ENCODE peak calls at places on chromosome 22, in nine cellular contexts. One of them, this sample, is unnamed.
A peak's percentile ranks its signal among the peaks of the same experiment; 100 is the strongest.

GRCh38 chr22:49238181-49239141 is 589.2 kb downstream of the BRD1 start:
- DNase-seq in T1000: no peak
- DNase-seq in endothelial cell: no peak
- DNase-seq in body of pancreas: no peak
- DNase-seq in stimulated activated CD4-positive, alpha-beta T cell treated with anti-CD3 and anti-CD28 coated beads, Interleukin-12 subunit alpha, Interleukin-12 subunit beta, amount 100 ng/mL, for 24 hours: no peak
- DNase-seq in SW 1271: no peak
- DNase-seq in non-pigmented ciliary epithelial cell: no peak
- DNase-seq in cerebellar nuclear complex: no peak
- DNase-seq in suprapubic skin: peak; percentile 32
- DNase-seq in this sample: no peak

GRCh38 chr22:50139843-50140415 is 30.6 kb upstream of the PANX2 start:
- DNase-seq in SW 1271: no peak
- DNase-seq in endothelial cell: no peak
- DNase-seq in stimulated activated CD4-positive, alpha-beta T cell treated with anti-CD3 and anti-CD28 coated beads, Interleukin-12 subunit alpha, Interleukin-12 subunit beta, amount 100 ng/mL, for 24 hours: no peak
- DNase-seq in T1000: no peak
- DNase-seq in suprapubic skin: no peak
- DNase-seq in non-pigmented ciliary epithelial cell: no peak
- DNase-seq in cerebellar nuclear complex: no peak
- DNase-seq in body of pancreas: no peak
- DNase-seq in this sample: no peak

GRCh38 chr22:37420656-37421467 is 6.4 kb downstream of the ELFN2 start:
- DNase-seq in non-pigmented ciliary epithelial cell: no peak
- DNase-seq in T1000: no peak
- DNase-seq in cerebellar nuclear complex: no peak
- DNase-seq in SW 1271: no peak
- DNase-seq in endothelial cell: no peak
- DNase-seq in body of pancreas: peak; percentile 17
- DNase-seq in stimulated activated CD4-positive, alpha-beta T cell treated with anti-CD3 and anti-CD28 coated beads, Interleukin-12 subunit alpha, Interleukin-12 subunit beta, amount 100 ng/mL, for 24 hours: no peak
- DNase-seq in suprapubic skin: no peak
- DNase-seq in this sample: no peak

GRCh38 chr22:22243033-22243680 is 1.4 kb upstream of the VPREB1 start:
- DNase-seq in suprapubic skin: no peak
- DNase-seq in endothelial cell: no peak
- DNase-seq in cerebellar nuclear complex: no peak
- DNase-seq in body of pancreas: no peak
- DNase-seq in SW 1271: no peak
- DNase-seq in T1000: no peak
- DNase-seq in non-pigmented ciliary epithelial cell: no peak
- DNase-seq in stimulated activated CD4-positive, alpha-beta T cell treated with anti-CD3 and anti-CD28 coated beads, Interleukin-12 subunit alpha, Interleukin-12 subunit beta, amount 100 ng/mL, for 24 hours: no peak
- DNase-seq in this sample: no peak

GRCh38 chr22:20549232-20549841 is 41.9 kb downstream of the MED15 start:
- DNase-seq in non-pigmented ciliary epithelial cell: no peak
- DNase-seq in SW 1271: no peak
- DNase-seq in stimulated activated CD4-positive, alpha-beta T cell treated with anti-CD3 and anti-CD28 coated beads, Interleukin-12 subunit alpha, Interleukin-12 subunit beta, amount 100 ng/mL, for 24 hours: no peak
- DNase-seq in body of pancreas: peak; percentile 36
- DNase-seq in suprapubic skin: peak; percentile 70
- DNase-seq in endothelial cell: no peak
- DNase-seq in cerebellar nuclear complex: no peak
- DNase-seq in T1000: no peak
- DNase-seq in this sample: no peak

GRCh38 chr22:49091917-49092545 is 735.6 kb downstream of the BRD1 start:
- DNase-seq in cerebellar nuclear complex: no peak
- DNase-seq in SW 1271: no peak
- DNase-seq in body of pancreas: no peak
- DNase-seq in suprapubic skin: no peak
- DNase-seq in stimulated activated CD4-positive, alpha-beta T cell treated with anti-CD3 and anti-CD28 coated beads, Interleukin-12 subunit alpha, Interleukin-12 subunit beta, amount 100 ng/mL, for 24 hours: no peak
- DNase-seq in T1000: no peak
- DNase-seq in non-pigmented ciliary epithelial cell: no peak
- DNase-seq in endothelial cell: no peak
- DNase-seq in this sample: no peak

GRCh38 chr22:41825376-41825775 is 7.5 kb upstream of the SREBF2 start:
- DNase-seq in T1000: no peak
- DNase-seq in stimulated activated CD4-positive, alpha-beta T cell treated with anti-CD3 and anti-CD28 coated beads, Interleukin-12 subunit alpha, Interleukin-12 subunit beta, amount 100 ng/mL, for 24 hours: no peak
- DNase-seq in SW 1271: no peak
- DNase-seq in non-pigmented ciliary epithelial cell: no peak
- DNase-seq in cerebellar nuclear complex: no peak
- DNase-seq in endothelial cell: no peak
- DNase-seq in suprapubic skin: no peak
- DNase-seq in body of pancreas: no peak
- DNase-seq in this sample: no peak

GRCh38 chr22:42676059-42676607 is 26.9 kb upstream of the CYB5R3 start:
- DNase-seq in T1000: no peak
- DNase-seq in endothelial cell: no peak
- DNase-seq in SW 1271: no peak
- DNase-seq in stimulated activated CD4-positive, alpha-beta T cell treated with anti-CD3 and anti-CD28 coated beads, Interleukin-12 subunit alpha, Interleukin-12 subunit beta, amount 100 ng/mL, for 24 hours: no peak
- DNase-seq in body of pancreas: no peak
- DNase-seq in suprapubic skin: no peak
- DNase-seq in non-pigmented ciliary epithelial cell: no peak
- DNase-seq in cerebellar nuclear complex: no peak
- DNase-seq in this sample: no peak

GRCh38 chr22:19878461-19879247 is 24.0 kb upstream of the GNB1L start:
- DNase-seq in T1000: no peak
- DNase-seq in stimulated activated CD4-positive, alpha-beta T cell treated with anti-CD3 and anti-CD28 coated beads, Interleukin-12 subunit alpha, Interleukin-12 subunit beta, amount 100 ng/mL, for 24 hours: no peak
- DNase-seq in endothelial cell: no peak
- DNase-seq in SW 1271: no peak
- DNase-seq in body of pancreas: no peak
- DNase-seq in suprapubic skin: peak; percentile 56
- DNase-seq in cerebellar nuclear complex: no peak
- DNase-seq in non-pigmented ciliary epithelial cell: no peak
- DNase-seq in this sample: no peak

GRCh38 chr22:22195265-22196017 is 49.1 kb upstream of the VPREB1 start:
- DNase-seq in suprapubic skin: no peak
- DNase-seq in body of pancreas: peak; percentile 84
- DNase-seq in cerebellar nuclear complex: no peak
- DNase-seq in SW 1271: peak; percentile 59
- DNase-seq in T1000: no peak
- DNase-seq in endothelial cell: peak; percentile 80
- DNase-seq in stimulated activated CD4-positive, alpha-beta T cell treated with anti-CD3 and anti-CD28 coated beads, Interleukin-12 subunit alpha, Interleukin-12 subunit beta, amount 100 ng/mL, for 24 hours: peak; percentile 82
- DNase-seq in non-pigmented ciliary epithelial cell: peak; percentile 19
- DNase-seq in this sample: peak; percentile 49

GRCh38 chr22:46031066-46031465 is 54.1 kb upstream of the WNT7B start:
- DNase-seq in T1000: no peak
- DNase-seq in non-pigmented ciliary epithelial cell: no peak
- DNase-seq in suprapubic skin: peak; percentile 59
- DNase-seq in body of pancreas: no peak
- DNase-seq in SW 1271: no peak
- DNase-seq in stimulated activated CD4-positive, alpha-beta T cell treated with anti-CD3 and anti-CD28 coated beads, Interleukin-12 subunit alpha, Interleukin-12 subunit beta, amount 100 ng/mL, for 24 hours: no peak
- DNase-seq in endothelial cell: no peak
- DNase-seq in cerebellar nuclear complex: no peak
- DNase-seq in this sample: no peak

GRCh38 chr22:26677217-26677616 is 19.8 kb downstream of the MIAT start:
- DNase-seq in stimulated activated CD4-positive, alpha-beta T cell treated with anti-CD3 and anti-CD28 coated beads, Interleukin-12 subunit alpha, Interleukin-12 subunit beta, amount 100 ng/mL, for 24 hours: no peak
- DNase-seq in body of pancreas: no peak
- DNase-seq in cerebellar nuclear complex: no peak
- DNase-seq in suprapubic skin: no peak
- DNase-seq in non-pigmented ciliary epithelial cell: no peak
- DNase-seq in T1000: no peak
- DNase-seq in endothelial cell: no peak
- DNase-seq in SW 1271: no peak
- DNase-seq in this sample: no peak

GRCh38 chr22:24424001-24424900 is 3.1 kb upstream of the ADORA2A start:
- DNase-seq in body of pancreas: no peak
- DNase-seq in non-pigmented ciliary epithelial cell: no peak
- DNase-seq in cerebellar nuclear complex: no peak
- DNase-seq in stimulated activated CD4-positive, alpha-beta T cell treated with anti-CD3 and anti-CD28 coated beads, Interleukin-12 subunit alpha, Interleukin-12 subunit beta, amount 100 ng/mL, for 24 hours: peak; percentile 31
- DNase-seq in suprapubic skin: no peak
- DNase-seq in SW 1271: no peak
- DNase-seq in T1000: no peak
- DNase-seq in endothelial cell: no peak
- DNase-seq in this sample: no peak

GRCh38 chr22:39900306-39901227 is at the start of gene GRAP2:
- DNase-seq in SW 1271: no peak
- DNase-seq in suprapubic skin: no peak
- DNase-seq in endothelial cell: no peak
- DNase-seq in body of pancreas: peak; percentile 13
- DNase-seq in T1000: no peak
- DNase-seq in non-pigmented ciliary epithelial cell: no peak
- DNase-seq in stimulated activated CD4-positive, alpha-beta T cell treated with anti-CD3 and anti-CD28 coated beads, Interleukin-12 subunit alpha, Interleukin-12 subunit beta, amount 100 ng/mL, for 24 hours: peak; percentile 40
- DNase-seq in cerebellar nuclear complex: no peak
- DNase-seq in this sample: no peak

GRCh38 chr22:24105018-24105360 is 76.3 kb upstream of the SUSD2 start:
- DNase-seq in body of pancreas: peak; percentile 16
- DNase-seq in suprapubic skin: no peak
- DNase-seq in endothelial cell: no peak
- DNase-seq in stimulated activated CD4-positive, alpha-beta T cell treated with anti-CD3 and anti-CD28 coated beads, Interleukin-12 subunit alpha, Interleukin-12 subunit beta, amount 100 ng/mL, for 24 hours: no peak
- DNase-seq in cerebellar nuclear complex: peak; percentile 26
- DNase-seq in T1000: no peak
- DNase-seq in SW 1271: no peak
- DNase-seq in non-pigmented ciliary epithelial cell: no peak
- DNase-seq in this sample: no peak

GRCh38 chr22:40294696-40295095 is 51.6 kb upstream of the ADSL start:
- DNase-seq in endothelial cell: no peak
- DNase-seq in stimulated activated CD4-positive, alpha-beta T cell treated with anti-CD3 and anti-CD28 coated beads, Interleukin-12 subunit alpha, Interleukin-12 subunit beta, amount 100 ng/mL, for 24 hours: no peak
- DNase-seq in suprapubic skin: no peak
- DNase-seq in non-pigmented ciliary epithelial cell: no peak
- DNase-seq in T1000: no peak
- DNase-seq in SW 1271: no peak
- DNase-seq in cerebellar nuclear complex: no peak
- DNase-seq in body of pancreas: no peak
- DNase-seq in this sample: no peak

GRCh38 chr22:46104170-46104880 is 46.0 kb upstream of the PPARA start:
- DNase-seq in cerebellar nuclear complex: no peak
- DNase-seq in non-pigmented ciliary epithelial cell: no peak
- DNase-seq in body of pancreas: peak; percentile 87
- DNase-seq in endothelial cell: no peak
- DNase-seq in stimulated activated CD4-positive, alpha-beta T cell treated with anti-CD3 and anti-CD28 coated beads, Interleukin-12 subunit alpha, Interleukin-12 subunit beta, amount 100 ng/mL, for 24 hours: no peak
- DNase-seq in T1000: no peak
- DNase-seq in SW 1271: no peak
- DNase-seq in suprapubic skin: no peak
- DNase-seq in this sample: no peak

GRCh38 chr22:49490692-49491091 is 337.0 kb downstream of the BRD1 start:
- DNase-seq in body of pancreas: no peak
- DNase-seq in stimulated activated CD4-positive, alpha-beta T cell treated with anti-CD3 and anti-CD28 coated beads, Interleukin-12 subunit alpha, Interleukin-12 subunit beta, amount 100 ng/mL, for 24 hours: no peak
- DNase-seq in cerebellar nuclear complex: no peak
- DNase-seq in endothelial cell: no peak
- DNase-seq in suprapubic skin: no peak
- DNase-seq in non-pigmented ciliary epithelial cell: no peak
- DNase-seq in T1000: no peak
- DNase-seq in SW 1271: no peak
- DNase-seq in this sample: no peak

GRCh38 chr22:46321387-46321775 is 14.1 kb upstream of the TRMU start:
- DNase-seq in non-pigmented ciliary epithelial cell: no peak
- DNase-seq in stimulated activated CD4-positive, alpha-beta T cell treated with anti-CD3 and anti-CD28 coated beads, Interleukin-12 subunit alpha, Interleukin-12 subunit beta, amount 100 ng/mL, for 24 hours: no peak
- DNase-seq in T1000: no peak
- DNase-seq in body of pancreas: no peak
- DNase-seq in cerebellar nuclear complex: no peak
- DNase-seq in suprapubic skin: no peak
- DNase-seq in endothelial cell: no peak
- DNase-seq in SW 1271: no peak
- DNase-seq in this sample: no peak

GRCh38 chr22:43101306-43101705 is 9.2 kb upstream of the BIK start:
- DNase-seq in stimulated activated CD4-positive, alpha-beta T cell treated with anti-CD3 and anti-CD28 coated beads, Interleukin-12 subunit alpha, Interleukin-12 subunit beta, amount 100 ng/mL, for 24 hours: no peak
- DNase-seq in endothelial cell: no peak
- DNase-seq in T1000: no peak
- DNase-seq in SW 1271: no peak
- DNase-seq in body of pancreas: no peak
- DNase-seq in cerebellar nuclear complex: no peak
- DNase-seq in non-pigmented ciliary epithelial cell: no peak
- DNase-seq in suprapubic skin: no peak
- DNase-seq in this sample: no peak

GRCh38 chr22:49976439-49977175 is 16.0 kb downstream of the PIM3 start:
- DNase-seq in stimulated activated CD4-positive, alpha-beta T cell treated with anti-CD3 and anti-CD28 coated beads, Interleukin-12 subunit alpha, Interleukin-12 subunit beta, amount 100 ng/mL, for 24 hours: peak; percentile 59
- DNase-seq in SW 1271: no peak
- DNase-seq in body of pancreas: no peak
- DNase-seq in T1000: no peak
- DNase-seq in endothelial cell: no peak
- DNase-seq in cerebellar nuclear complex: no peak
- DNase-seq in non-pigmented ciliary epithelial cell: no peak
- DNase-seq in suprapubic skin: no peak
- DNase-seq in this sample: no peak